ENCODE peak calls at places on chromosomes 7 and 10, in nine cellular contexts. Q is ovary; H is ecto neural progenitor cell; Z is HFFc6; W is AML-193; B is Right ventricle myocardium inferior; V is M059J; T is activated T-cell treated with anti-CD3 and anti-CD28 coated beads, Interleukin-2, amount 50 U/mL, for 1 hour; G is glutamatergic neuron. U is an unnamed sample.

GRCh38 chr10:92965314-92965713 is 95.3 kb upstream of the CYP26C1 start:
- DNase-seq in G (no peak), V (peak), H (no peak), W (peak), B (no peak), T (no peak), Z (peak), Q (no peak), U (no peak)

GRCh38 chr7:27901028-27901760 is 161.2 kb downstream of the TAX1BP1 start:
- DNase-seq in B (no peak), Q (no peak), Z (peak), H (no peak), T (no peak), V (peak), G (no peak), W (peak), U (no peak)

GRCh38 chr10:80709879-80710278 is 172.2 kb downstream of the SH2D4B start:
- DNase-seq in V (no peak), Z (no peak), B (no peak), Q (no peak), H (no peak), G (no peak), T (no peak), W (no peak), U (peak)

GRCh38 chr7:118183254-118183585 is 744 bp upstream of the LSM8 start:
- DNase-seq in H (no peak), V (peak), T (no peak), B (no peak), Q (no peak), G (no peak), W (no peak), Z (no peak), U (no peak)

GRCh38 chr10:14185501-14186045 is 145.2 kb downstream of the FRMD4A start:
- DNase-seq in Q (no peak), W (peak), V (peak), G (peak), B (no peak), H (peak), Z (peak), T (peak), U (no peak)

GRCh38 chr7:85343484-85343883 is 156.6 kb upstream of the SEMA3D start:
- DNase-seq in W (no peak), G (no peak), T (no peak), Q (no peak), H (no peak), V (no peak), B (no peak), Z (no peak), U (no peak)

GRCh38 chr10:22613011-22613410 is 101.4 kb downstream of the PIP4K2A start:
- DNase-seq in Z (no peak), B (no peak), Q (no peak), H (no peak), W (no peak), V (no peak), T (no peak), G (no peak), U (no peak)

GRCh38 chr10:69253171-69253570 is 25.1 kb upstream of the HK1 start:
- DNase-seq in W (no peak), T (no peak), Z (no peak), B (no peak), H (peak), V (no peak), G (no peak), Q (no peak), U (no peak)

GRCh38 chr7:135274495-135275268 is 41.0 kb downstream of the STRA8 start:
- DNase-seq in T (peak), B (no peak), Z (peak), Q (peak), G (peak), V (peak), H (peak), W (peak), U (peak)

GRCh38 chr7:2104716-2105115 is 128.0 kb downstream of the MAD1L1 start:
- DNase-seq in W (no peak), Z (no peak), V (no peak), T (no peak), Q (peak), G (no peak), H (no peak), B (no peak), U (no peak)

GRCh38 chr7:110774066-110774465 is 316.9 kb upstream of the LRRN3 start:
- DNase-seq in V (no peak), T (no peak), B (no peak), Z (no peak), H (no peak), G (no peak), W (no peak), Q (no peak), U (no peak)

GRCh38 chr10:102419561-102420442 is 834 bp upstream of the FBXL15 start:
- DNase-seq in Z (no peak), G (peak), W (no peak), T (peak), Q (peak), V (peak), B (no peak), H (peak), U (no peak)

GRCh38 chr7:79615871-79616640 is 162.6 kb upstream of the MAGI2 start:
- DNase-seq in V (no peak), H (no peak), Z (no peak), W (no peak), G (no peak), Q (no peak), B (no peak), T (no peak), U (no peak)

GRCh38 chr7:1407883-1408282 is 51.4 kb downstream of the MICALL2 start:
- DNase-seq in H (no peak), V (no peak), Z (no peak), W (no peak), G (no peak), B (no peak), T (no peak), Q (no peak), U (no peak)

GRCh38 chr7:130356760-130357611 is 12.4 kb downstream of the CPA5 start:
- DNase-seq in T (no peak), V (peak), W (no peak), Q (peak), H (no peak), Z (peak), G (no peak), B (no peak), U (no peak)

GRCh38 chr10:92125169-92125543 is 165.7 kb downstream of the CPEB3 start:
- DNase-seq in Q (no peak), H (no peak), T (no peak), W (no peak), V (no peak), G (peak), Z (no peak), B (no peak), U (no peak)

GRCh38 chr10:70918851-70919530 is 30.6 kb upstream of the PCBD1 start:
- DNase-seq in B (peak), T (no peak), H (no peak), G (peak), V (no peak), Z (no peak), W (no peak), Q (no peak), U (no peak)

GRCh38 chr7:72335561-72336381 is 76.4 kb downstream of the CALN1 start:
- DNase-seq in W (no peak), Z (no peak), Q (no peak), B (no peak), V (no peak), G (peak), T (no peak), H (no peak), U (no peak)

GRCh38 chr7:46909601-46910051 is 672.3 kb downstream of the TNS3 start:
- DNase-seq in V (peak), T (no peak), G (no peak), Q (no peak), Z (peak), B (no peak), H (no peak), W (no peak), U (no peak)

GRCh38 chr7:20913853-20914252 is 127.2 kb upstream of the SP8 start:
- DNase-seq in Z (no peak), T (no peak), H (no peak), Q (no peak), B (no peak), G (no peak), V (no peak), W (no peak), U (no peak)

GRCh38 chr10:97676770-97677581 is 10.1 kb downstream of the AVPI1 start:
- DNase-seq in H (no peak), B (no peak), V (peak), T (peak), Z (peak), G (peak), W (peak), Q (peak), U (no peak)

GRCh38 chr7:76220185-76221057 is 18.7 kb downstream of the SRRM3 start:
- DNase-seq in W (no peak), V (peak), Q (no peak), H (peak), G (peak), B (no peak), T (no peak), Z (peak), U (no peak)

GRCh38 chr7:142611566-142612250 is 137.6 kb upstream of the PRSS1 start:
- DNase-seq in G (no peak), T (no peak), Q (no peak), W (no peak), B (no peak), H (no peak), Z (no peak), V (no peak), U (no peak)

GRCh38 chr10:103598654-103599115 is 105.2 kb downstream of the NEURL1 start:
- DNase-seq in B (no peak), W (peak), G (peak), Z (peak), V (peak), H (peak), T (no peak), Q (peak), U (no peak)

GRCh38 chr7:30032310-30033125 is 4.3 kb downstream of the PLEKHA8 start:
- DNase-seq in B (no peak), G (no peak), H (no peak), Z (peak), T (no peak), V (peak), Q (peak), W (no peak), U (no peak)

GRCh38 chr7:77980087-77980713 is 181.6 kb downstream of the PHTF2 start:
- DNase-seq in G (no peak), V (no peak), Q (no peak), B (no peak), W (no peak), Z (no peak), T (no peak), H (no peak), U (no peak)

GRCh38 chr10:36342781-36343180 is 700.7 kb upstream of the FZD8 start:
- DNase-seq in H (no peak), Z (no peak), Q (no peak), T (no peak), G (no peak), V (no peak), W (no peak), B (no peak), U (no peak)

GRCh38 chr7:144786522-144786921 is 49.3 kb downstream of the TPK1 start:
- DNase-seq in G (no peak), W (no peak), B (no peak), T (no peak), Z (no peak), H (no peak), V (no peak), Q (no peak), U (no peak)

GRCh38 chr7:86950360-86950759 is 109.1 kb downstream of the ELAPOR2 start:
- DNase-seq in V (no peak), W (no peak), B (no peak), Z (no peak), G (no peak), H (no peak), Q (no peak), T (no peak), U (no peak)

U was measured in osteocyte.